ENCODE peak calls at places on chromosomes 12 and 14, in four cellular contexts. Z is left cardiac atrium, T is NCI-H2227 treated with DMSO at 0.1 percent for 48 hours, F is endothelial cell of umbilical vein. I is an unnamed sample.

GRCh38 chr12:121442028-121442948 is 42.4 kb downstream of the RNF34 start:
- DNase-seq in F (no peak), T (no peak), Z (no peak), I (no peak)

GRCh38 chr12:57852620-57853509 is 6.3 kb upstream of the CTDSP2 start:
- DNase-seq in T (peak; percentile 16), F (no peak), Z (peak; percentile 58), I (no peak)

GRCh38 chr14:91145396-91146160 is 31.7 kb downstream of the DGLUCY start:
- DNase-seq in F (no peak), Z (no peak), T (no peak), I (no peak)

GRCh38 chr14:41663478-41663845 is 56.8 kb downstream of the LRFN5 start:
- DNase-seq in Z (no peak), F (no peak), T (no peak), I (no peak)

GRCh38 chr12:132803883-132804282 is 24.8 kb downstream of the GOLGA3 start:
- DNase-seq in F (no peak), Z (peak; percentile 63), T (no peak), I (no peak)

GRCh38 chr12:113127791-113128199 is 7.8 kb downstream of the RASAL1 start:
- DNase-seq in F (no peak), Z (no peak), T (no peak), I (no peak)

GRCh38 chr12:63823040-63823439 is 21.5 kb upstream of the SRGAP1 start:
- DNase-seq in Z (no peak), T (no peak), F (no peak), I (no peak)

GRCh38 chr14:22671622-22672021 is 27.5 kb upstream of the OR6J1 start:
- DNase-seq in Z (no peak), F (no peak), T (no peak), I (no peak)

GRCh38 chr12:116613256-116613655 is 54.1 kb downstream of the MAP1LC3B2 start:
- DNase-seq in F (no peak), Z (no peak), T (no peak), I (no peak)

GRCh38 chr12:117440384-117440783 is 79.0 kb upstream of the NOS1 start:
- DNase-seq in T (no peak), Z (no peak), F (no peak), I (no peak)

GRCh38 chr12:110280784-110281548 is at the start of gene ATP2A2:
- DNase-seq in F (peak; percentile 86), Z (peak; percentile 93), T (peak; percentile 90), I (peak; percentile 95)

I was measured in OCI-LY7.